ENCODE peak calls at places on chromosomes 2 and 18, in five cellular contexts. Y, W, U, G and A are unnamed samples.

GRCh38 chr2:1609706-1610485 is 134.4 kb downstream of the PXDN start:
- DNase-seq in Y (no peak), W (no peak), U (no peak), G (no peak), A (no peak)

GRCh38 chr2:205563646-205564045 is 118.7 kb upstream of the NRP2 start:
- DNase-seq in Y (peak; percentile 20), W (peak; percentile 1), U (no peak), G (no peak), A (no peak)

GRCh38 chr2:19677825-19678518 is 223.8 kb downstream of the TTC32 start:
- DNase-seq in Y (no peak), W (no peak), U (no peak), G (no peak), A (no peak)

GRCh38 chr18:57455576-57456129 is 20.5 kb downstream of the ONECUT2 start:
- DNase-seq in Y (no peak), W (no peak), U (no peak), G (no peak), A (no peak)

GRCh38 chr2:9392895-9393757 is 30.2 kb downstream of the ITGB1BP1 start:
- DNase-seq in Y (no peak), W (no peak), U (no peak), G (no peak), A (no peak)

GRCh38 chr2:189177441-189177840 is 2.1 kb downstream of the COL5A2 start:
- DNase-seq in Y (no peak), W (no peak), U (no peak), G (no peak), A (no peak)

GRCh38 chr2:25032094-25032493 is 9.8 kb upstream of the EFR3B start:
- DNase-seq in Y (no peak), W (no peak), U (no peak), G (no peak), A (no peak)

GRCh38 chr2:229800997-229801754 is 86.8 kb upstream of the DNER start:
- DNase-seq in Y (peak; percentile 64), W (peak; percentile 37), U (peak; percentile 82), G (no peak), A (peak; percentile 55)

GRCh38 chr2:56118474-56118873 is 65.3 kb upstream of the CCDC85A start:
- DNase-seq in Y (no peak), W (no peak), U (no peak), G (no peak), A (no peak)

GRCh38 chr2:141055526-141055925 is 1075.3 kb downstream of the LRP1B start:
- DNase-seq in Y (no peak), W (no peak), U (no peak), G (no peak), A (no peak)